ENCODE peak calls at places on chromosomes 7 and 10, in six cellular contexts. H is ascending aorta, K is tibial artery, M is endodermal cell, D is sigmoid colon, R is tibial nerve. Z is an unnamed sample. For H3K36me3, the result is how much of the 10 kb centered on the place peaks cover.

GRCh38 chr10:52644678-52645434 is 127.7 kb downstream of the MBL2 start:
- DNase-seq in K (no peak), H (no peak), R (peak), D (no peak), M (peak), Z (peak)

GRCh38 chr7:130420943-130421578 is 19.8 kb downstream of the CEP41 start:
- DNase-seq in K (no peak), H (no peak), D (no peak), R (no peak), M (no peak), Z (no peak)

GRCh38 chr7:46256870-46257528 is 335.9 kb upstream of the IGFBP3 start:
- DNase-seq in M (no peak), R (no peak), K (no peak), D (no peak), H (no peak), Z (no peak)

GRCh38 chr10:66931340-66931948 is 5.6 kb downstream of the LRRTM3 start:
- DNase-seq in R (no peak), H (no peak), M (no peak), K (no peak), D (no peak), Z (peak)

GRCh38 chr10:103254538-103255325 is 9.0 kb downstream of the RPEL1 start:
- DNase-seq in D (no peak), R (no peak), H (no peak), M (no peak), K (no peak), Z (no peak)

GRCh38 chr7:156579566-156579965 is 61.0 kb upstream of the RNF32 start:
- DNase-seq in D (no peak), H (no peak), K (no peak), R (no peak), M (peak), Z (no peak)

GRCh38 chr7:130732980-130733865 is 784 bp downstream of the KLF14 start:
- DNase-seq in K (no peak), D (no peak), H (no peak), R (no peak), M (peak), Z (peak)

GRCh38 chr10:86960003-86960862 is 1.8 kb downstream of the SNCG start:
- DNase-seq in M (peak), R (no peak), H (peak), D (no peak), K (peak), Z (peak)

GRCh38 chr10:19816420-19817250 is at the start of gene PLXDC2:
- DNase-seq in D (peak), M (peak), R (peak), H (peak), K (peak), Z (peak)

GRCh38 chr7:131538791-131539179 is 17.6 kb downstream of the PODXL start:
- DNase-seq in H (no peak), K (no peak), M (peak), R (no peak), D (peak), Z (no peak)

GRCh38 chr7:45689011-45689796 is 115.0 kb downstream of the ADCY1 start:
- DNase-seq in H (no peak), D (no peak), K (peak), M (peak), R (peak), Z (no peak)

DNA sequence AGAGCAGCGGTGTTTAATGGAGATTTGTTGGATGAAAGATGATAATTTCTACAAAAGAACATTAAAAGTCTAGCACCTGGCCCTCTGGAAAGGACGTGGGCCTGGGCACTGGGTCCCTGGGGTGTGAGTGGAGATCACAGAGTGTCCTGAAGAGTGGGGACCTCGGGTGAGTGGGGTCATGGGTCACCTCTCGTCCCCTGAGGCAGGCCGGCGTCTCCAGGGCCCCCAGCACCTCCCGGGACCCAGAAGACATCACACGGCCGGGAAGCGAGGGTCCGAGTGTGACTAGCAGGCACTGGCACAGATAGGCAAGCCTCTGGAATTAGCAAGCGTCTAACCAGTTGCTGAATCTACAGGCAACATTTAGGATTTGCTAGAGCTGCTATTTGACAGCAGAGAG is 257.2 kb downstream of the MAD1L1 start:
- DNase-seq in H (no peak), R (no peak), M (no peak), K (peak), D (no peak), Z (no peak)
- H3K36me3 ChIP-seq in H (under half), R (under half), M (under half), K (half or more), D (under half), Z (under half)

GRCh38 chr10:30320248-30320647 is 28.8 kb downstream of the MTPAP start:
- DNase-seq in H (no peak), M (no peak), K (no peak), R (no peak), D (no peak), Z (no peak)

GRCh38 chr10:30324448-30325110 is 24.5 kb downstream of the MTPAP start:
- DNase-seq in R (no peak), H (no peak), D (no peak), K (no peak), M (no peak), Z (no peak)
- H3K36me3 ChIP-seq in R (under half), H (under half), D (half or more), K (half or more), M (half or more), Z (half or more)

GRCh38 chr7:102296514-102296913 is 9.8 kb downstream of the SH2B2 start:
- DNase-seq in D (no peak), K (no peak), H (no peak), M (no peak), R (no peak), Z (no peak)
- H3K36me3 ChIP-seq in D (under half), K (under half), H (under half), M (under half), R (under half), Z (under half)

GRCh38 chr7:158946771-158947170 is 90.4 kb downstream of the DYNC2I1 start:
- DNase-seq in R (no peak), H (no peak), K (no peak), D (no peak), M (no peak), Z (no peak)
- H3K36me3 ChIP-seq in R (under half), H (half or more), K (half or more), D (half or more), M (under half), Z (under half)

GRCh38 chr7:4744391-4745264 is 30.8 kb upstream of the AP5Z1 start:
- DNase-seq in D (peak), R (peak), K (peak), M (peak), H (peak), Z (peak)
- H3K36me3 ChIP-seq in D (under half), R (under half), K (under half), M (half or more), H (under half), Z (under half)

GRCh38 chr7:158924956-158925355 is 68.6 kb downstream of the DYNC2I1 start:
- DNase-seq in M (no peak), K (no peak), R (no peak), D (no peak), H (no peak), Z (no peak)

GRCh38 chr7:158926348-158926747 is 70.0 kb downstream of the DYNC2I1 start:
- DNase-seq in D (no peak), M (no peak), H (no peak), K (no peak), R (no peak), Z (no peak)

GRCh38 chr7:158933468-158934139 is 77.2 kb downstream of the DYNC2I1 start:
- DNase-seq in D (no peak), M (no peak), H (no peak), K (no peak), R (no peak), Z (no peak)

GRCh38 chr7:158931899-158932298 is 75.5 kb downstream of the DYNC2I1 start:
- DNase-seq in M (no peak), K (no peak), H (no peak), D (no peak), R (no peak), Z (no peak)

DNA sequence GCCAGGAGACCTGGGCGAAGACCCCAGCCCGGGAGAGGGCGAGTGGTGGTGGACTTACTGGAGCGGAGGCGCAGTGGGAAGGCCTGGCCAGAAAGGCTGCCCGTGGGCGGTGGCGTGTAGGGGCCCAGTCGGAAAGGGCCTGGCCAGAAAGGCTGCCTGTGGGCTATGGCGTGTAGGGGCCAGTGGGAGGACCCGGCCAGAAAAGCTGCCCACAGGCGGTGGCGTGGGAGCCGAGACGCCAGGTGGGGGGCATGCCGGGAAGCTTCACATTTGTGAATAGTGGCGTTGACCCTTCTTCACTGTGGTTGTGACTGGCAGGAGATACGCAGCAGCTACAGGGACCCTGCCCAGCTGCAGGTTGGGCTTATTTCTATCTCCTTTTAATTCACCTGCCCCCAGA is 72.9 kb downstream of the DYNC2I1 start:
- DNase-seq in D (no peak), M (no peak), R (no peak), H (no peak), K (no peak), Z (no peak)
- H3K36me3 ChIP-seq in D (half or more), M (under half), R (under half), H (half or more), K (half or more), Z (under half)